ENCODE peak calls at places on chromosomes 6 and 20, in ten cellular contexts. One of them, this sample, is unnamed.
A peak's percentile ranks its signal among the peaks of the same experiment; 100 is the strongest.

GRCh38 chr6:154367839-154368695 is 11.5 kb upstream of the IPCEF1 start:
- DNase-seq in astrocyte: no peak
- DNase-seq in A172: no peak
- DNase-seq in DMS53: peak; percentile 50
- DNase-seq in GM12891: no peak
- DNase-seq in activated CD4-positive, alpha-beta memory T cell treated with anti-CD3 and anti-CD28 coated beads for 36 hours: no peak
- DNase-seq in NCI-H1092 treated with DMSO at 0.1 percent for 48 hours: no peak
- DNase-seq in psoas muscle: no peak
- DNase-seq in HS-5: no peak
- DNase-seq in fibroblast of gingiva: peak; percentile 16
- DNase-seq in this sample: no peak

GRCh38 chr6:161249327-161249726 is 24.5 kb downstream of the AGPAT4 start:
- DNase-seq in astrocyte: no peak
- DNase-seq in A172: no peak
- DNase-seq in DMS53: no peak
- DNase-seq in GM12891: no peak
- DNase-seq in activated CD4-positive, alpha-beta memory T cell treated with anti-CD3 and anti-CD28 coated beads for 36 hours: no peak
- DNase-seq in NCI-H1092 treated with DMSO at 0.1 percent for 48 hours: no peak
- DNase-seq in psoas muscle: no peak
- DNase-seq in HS-5: no peak
- DNase-seq in fibroblast of gingiva: no peak
- DNase-seq in this sample: no peak

GRCh38 chr6:25511386-25511785 is 140.6 kb upstream of the SCGN start:
- DNase-seq in astrocyte: no peak
- DNase-seq in A172: no peak
- DNase-seq in DMS53: no peak
- DNase-seq in GM12891: no peak
- DNase-seq in activated CD4-positive, alpha-beta memory T cell treated with anti-CD3 and anti-CD28 coated beads for 36 hours: no peak
- DNase-seq in NCI-H1092 treated with DMSO at 0.1 percent for 48 hours: no peak
- DNase-seq in psoas muscle: no peak
- DNase-seq in HS-5: peak; percentile 31
- DNase-seq in fibroblast of gingiva: peak; percentile 58
- DNase-seq in this sample: no peak

GRCh38 chr6:159691133-159691962 is 1.7 kb downstream of the SOD2 start:
- DNase-seq in astrocyte: peak; percentile 68
- DNase-seq in A172: peak; percentile 69
- DNase-seq in DMS53: peak; percentile 71
- DNase-seq in GM12891: peak; percentile 11
- DNase-seq in activated CD4-positive, alpha-beta memory T cell treated with anti-CD3 and anti-CD28 coated beads for 36 hours: no peak
- DNase-seq in NCI-H1092 treated with DMSO at 0.1 percent for 48 hours: peak; percentile 49
- DNase-seq in psoas muscle: no peak
- DNase-seq in HS-5: peak; percentile 84
- DNase-seq in fibroblast of gingiva: peak; percentile 89
- DNase-seq in this sample: peak; percentile 81

GRCh38 chr6:36924131-36924530 is 30.4 kb upstream of the PI16 start:
- DNase-seq in astrocyte: no peak
- DNase-seq in A172: no peak
- DNase-seq in DMS53: no peak
- DNase-seq in GM12891: no peak
- DNase-seq in activated CD4-positive, alpha-beta memory T cell treated with anti-CD3 and anti-CD28 coated beads for 36 hours: no peak
- DNase-seq in NCI-H1092 treated with DMSO at 0.1 percent for 48 hours: no peak
- DNase-seq in psoas muscle: no peak
- DNase-seq in HS-5: no peak
- DNase-seq in fibroblast of gingiva: no peak
- DNase-seq in this sample: no peak

GRCh38 chr20:49567421-49568256 is at the start of gene PTGIS:
- DNase-seq in astrocyte: no peak
- DNase-seq in A172: no peak
- DNase-seq in DMS53: peak; percentile 62
- DNase-seq in GM12891: no peak
- DNase-seq in activated CD4-positive, alpha-beta memory T cell treated with anti-CD3 and anti-CD28 coated beads for 36 hours: peak; percentile 9
- DNase-seq in NCI-H1092 treated with DMSO at 0.1 percent for 48 hours: no peak
- DNase-seq in psoas muscle: peak; percentile 50
- DNase-seq in HS-5: no peak
- DNase-seq in fibroblast of gingiva: no peak
- DNase-seq in this sample: no peak

GRCh38 chr20:38131588-38132121 is 33.4 kb downstream of the TGM2 start:
- DNase-seq in astrocyte: no peak
- DNase-seq in A172: peak; percentile 52
- DNase-seq in DMS53: no peak
- DNase-seq in GM12891: no peak
- DNase-seq in activated CD4-positive, alpha-beta memory T cell treated with anti-CD3 and anti-CD28 coated beads for 36 hours: no peak
- DNase-seq in NCI-H1092 treated with DMSO at 0.1 percent for 48 hours: no peak
- DNase-seq in psoas muscle: no peak
- DNase-seq in HS-5: no peak
- DNase-seq in fibroblast of gingiva: no peak
- DNase-seq in this sample: no peak

GRCh38 chr20:49395183-49395582 is 87.3 kb downstream of the KCNB1 start:
- DNase-seq in astrocyte: no peak
- DNase-seq in A172: no peak
- DNase-seq in DMS53: no peak
- DNase-seq in GM12891: no peak
- DNase-seq in activated CD4-positive, alpha-beta memory T cell treated with anti-CD3 and anti-CD28 coated beads for 36 hours: no peak
- DNase-seq in NCI-H1092 treated with DMSO at 0.1 percent for 48 hours: no peak
- DNase-seq in psoas muscle: peak; percentile 47
- DNase-seq in HS-5: no peak
- DNase-seq in fibroblast of gingiva: peak; percentile 36
- DNase-seq in this sample: no peak

GRCh38 chr6:55047433-55048044 is 126.8 kb upstream of the HCRTR2 start:
- DNase-seq in astrocyte: no peak
- DNase-seq in A172: peak; percentile 8
- DNase-seq in DMS53: no peak
- DNase-seq in GM12891: peak; percentile 2
- DNase-seq in activated CD4-positive, alpha-beta memory T cell treated with anti-CD3 and anti-CD28 coated beads for 36 hours: no peak
- DNase-seq in NCI-H1092 treated with DMSO at 0.1 percent for 48 hours: no peak
- DNase-seq in psoas muscle: no peak
- DNase-seq in HS-5: no peak
- DNase-seq in fibroblast of gingiva: no peak
- DNase-seq in this sample: no peak

GRCh38 chr6:149846321-149846720 is 17.8 kb downstream of the LRP11 start:
- DNase-seq in astrocyte: peak; percentile 93
- DNase-seq in A172: peak; percentile 74
- DNase-seq in DMS53: peak; percentile 5
- DNase-seq in GM12891: no peak
- DNase-seq in activated CD4-positive, alpha-beta memory T cell treated with anti-CD3 and anti-CD28 coated beads for 36 hours: no peak
- DNase-seq in NCI-H1092 treated with DMSO at 0.1 percent for 48 hours: peak; percentile 4
- DNase-seq in psoas muscle: peak; percentile 58
- DNase-seq in HS-5: no peak
- DNase-seq in fibroblast of gingiva: peak; percentile 37
- DNase-seq in this sample: no peak

GRCh38 chr6:142746524-142746923 is 198.5 kb downstream of the HIVEP2 start:
- DNase-seq in astrocyte: no peak
- DNase-seq in A172: no peak
- DNase-seq in DMS53: peak; percentile 20
- DNase-seq in GM12891: no peak
- DNase-seq in activated CD4-positive, alpha-beta memory T cell treated with anti-CD3 and anti-CD28 coated beads for 36 hours: peak; percentile 23
- DNase-seq in NCI-H1092 treated with DMSO at 0.1 percent for 48 hours: no peak
- DNase-seq in psoas muscle: no peak
- DNase-seq in HS-5: no peak
- DNase-seq in fibroblast of gingiva: no peak
- DNase-seq in this sample: no peak

GRCh38 chr20:63522981-63523611 is 2.5 kb downstream of the PPDPF start:
- DNase-seq in astrocyte: no peak
- DNase-seq in A172: no peak
- DNase-seq in DMS53: no peak
- DNase-seq in GM12891: no peak
- DNase-seq in activated CD4-positive, alpha-beta memory T cell treated with anti-CD3 and anti-CD28 coated beads for 36 hours: no peak
- DNase-seq in NCI-H1092 treated with DMSO at 0.1 percent for 48 hours: no peak
- DNase-seq in psoas muscle: peak; percentile 23
- DNase-seq in HS-5: no peak
- DNase-seq in fibroblast of gingiva: no peak
- DNase-seq in this sample: no peak

GRCh38 chr6:149474108-149474935 is 10.5 kb downstream of the ZC3H12D start:
- DNase-seq in astrocyte: no peak
- DNase-seq in A172: no peak
- DNase-seq in DMS53: no peak
- DNase-seq in GM12891: no peak
- DNase-seq in activated CD4-positive, alpha-beta memory T cell treated with anti-CD3 and anti-CD28 coated beads for 36 hours: no peak
- DNase-seq in NCI-H1092 treated with DMSO at 0.1 percent for 48 hours: no peak
- DNase-seq in psoas muscle: no peak
- DNase-seq in HS-5: no peak
- DNase-seq in fibroblast of gingiva: no peak
- DNase-seq in this sample: no peak

GRCh38 chr20:49824206-49824605 is 11.6 kb downstream of the SLC9A8 start:
- DNase-seq in astrocyte: peak; percentile 23
- DNase-seq in A172: no peak
- DNase-seq in DMS53: peak; percentile 22
- DNase-seq in GM12891: no peak
- DNase-seq in activated CD4-positive, alpha-beta memory T cell treated with anti-CD3 and anti-CD28 coated beads for 36 hours: no peak
- DNase-seq in NCI-H1092 treated with DMSO at 0.1 percent for 48 hours: no peak
- DNase-seq in psoas muscle: no peak
- DNase-seq in HS-5: no peak
- DNase-seq in fibroblast of gingiva: no peak
- DNase-seq in this sample: no peak

GRCh38 chr20:16804793-16805187 is 56.6 kb downstream of the OTOR start:
- DNase-seq in astrocyte: no peak
- DNase-seq in A172: no peak
- DNase-seq in DMS53: no peak
- DNase-seq in GM12891: no peak
- DNase-seq in activated CD4-positive, alpha-beta memory T cell treated with anti-CD3 and anti-CD28 coated beads for 36 hours: no peak
- DNase-seq in NCI-H1092 treated with DMSO at 0.1 percent for 48 hours: no peak
- DNase-seq in psoas muscle: no peak
- DNase-seq in HS-5: no peak
- DNase-seq in fibroblast of gingiva: no peak
- DNase-seq in this sample: no peak

This sample was measured in fibroblast of the conjunctiva.